ENCODE peak calls at places on chromosomes 5 and 9, in ten cellular contexts. J is GM23338; U is left ventricle myocardium superior; G is aorta; P is SK-N-DZ; Y is ACHN; C is WTC11; A is naive B cell; T is stimulated activated naive CD8-positive, alpha-beta T cell treated with anti-CD3 and anti-CD28 coated beads, Interleukin-15, Interleukin-2, amounts not matched to agents 100 U/mL and 50 U/mL, for 24 hours; X is mucosa of gallbladder. Z is an unnamed sample.

GRCh38 chr5:1474183-1474839 is 29.1 kb upstream of the SLC6A3 start:
- DNase-seq in T (no peak), X (no peak), P (no peak), A (no peak), C (no peak), J (no peak), G (no peak), U (no peak), Y (no peak), Z (no peak)

GRCh38 chr5:38603691-38604090 is 47.2 kb upstream of the LIFR start:
- DNase-seq in P (no peak), U (no peak), G (no peak), T (no peak), Y (no peak), J (no peak), A (no peak), C (no peak), X (no peak), Z (no peak)

GRCh38 chr5:179265529-179266290 is 79.6 kb downstream of the ADAMTS2 start:
- DNase-seq in T (no peak), A (no peak), P (peak), Y (peak), J (peak), X (peak), U (peak), G (peak), C (peak), Z (no peak)

GRCh38 chr9:107740088-107740980 is 250.8 kb upstream of the KLF4 start:
- DNase-seq in Y (no peak), J (no peak), C (no peak), X (no peak), T (no peak), A (no peak), G (peak), P (no peak), U (peak), Z (no peak)

GRCh38 chr5:39867923-39868322 is 443.1 kb upstream of the DAB2 start:
- DNase-seq in X (no peak), G (no peak), U (no peak), T (no peak), P (no peak), C (no peak), J (no peak), A (no peak), Y (no peak), Z (no peak)

GRCh38 chr9:132068604-132069003 is 11.1 kb downstream of the MED27 start:
- DNase-seq in A (no peak), J (no peak), G (no peak), U (no peak), C (no peak), T (no peak), Y (no peak), X (no peak), P (no peak), Z (no peak)

GRCh38 chr9:19127881-19128719 is 808 bp upstream of the PLIN2 start:
- DNase-seq in C (peak), P (no peak), A (peak), Y (no peak), U (peak), T (peak), X (peak), G (peak), J (peak), Z (peak)

GRCh38 chr5:18745988-18746615 is 1111.8 kb downstream of the TAF11L14 start:
- DNase-seq in C (no peak), J (no peak), G (no peak), U (peak), P (no peak), T (peak), Y (peak), A (peak), X (no peak), Z (peak)

GRCh38 chr9:38046669-38047300 is 22.2 kb downstream of the SHB start:
- DNase-seq in C (no peak), J (peak), P (no peak), Y (peak), T (no peak), G (no peak), X (peak), A (no peak), U (no peak), Z (no peak)

GRCh38 chr5:107455111-107455544 is 215.6 kb downstream of the EFNA5 start:
- DNase-seq in Y (peak), U (no peak), C (no peak), G (no peak), A (no peak), X (no peak), P (peak), J (no peak), T (no peak), Z (no peak)

GRCh38 chr9:33447404-33448158 is at the start of gene AQP3:
- DNase-seq in U (peak), Y (peak), G (peak), J (peak), A (peak), C (peak), T (peak), P (peak), X (peak), Z (peak)

GRCh38 chr5:72324186-72324825 is 4.1 kb downstream of the PTCD2 start:
- DNase-seq in C (no peak), Y (peak), G (no peak), J (no peak), U (no peak), X (no peak), T (no peak), P (no peak), A (no peak), Z (no peak)

GRCh38 chr5:149694007-149694406 is 36.1 kb upstream of the PPARGC1B start:
- DNase-seq in J (no peak), P (no peak), C (no peak), U (peak), X (no peak), A (no peak), G (no peak), Y (no peak), T (no peak), Z (no peak)

GRCh38 chr5:66958126-66958983 is 238.2 kb downstream of the CD180 start:
- DNase-seq in U (no peak), J (peak), C (no peak), X (no peak), P (no peak), A (no peak), Y (no peak), G (no peak), T (no peak), Z (no peak)

GRCh38 chr5:169027456-169028118 is 273.4 kb downstream of the SLIT3 start:
- DNase-seq in G (peak), C (no peak), X (peak), A (no peak), T (no peak), J (no peak), U (no peak), Y (no peak), P (peak), Z (no peak)

GRCh38 chr9:117454711-117455110 is 39.9 kb upstream of the ASTN2 start:
- DNase-seq in Y (no peak), C (no peak), J (no peak), T (no peak), A (no peak), X (no peak), U (no peak), G (no peak), P (no peak), Z (no peak)

GRCh38 chr5:126137771-126138474 is 285.3 kb upstream of the GRAMD2B start:
- DNase-seq in G (no peak), C (no peak), J (no peak), Y (no peak), A (no peak), U (no peak), P (no peak), X (no peak), T (no peak), Z (no peak)

GRCh38 chr9:122122903-122123632 is 30.0 kb upstream of the TTLL11 start:
- DNase-seq in G (peak), A (peak), U (peak), C (peak), J (peak), X (peak), P (peak), Y (peak), T (peak), Z (peak)

GRCh38 chr9:77848897-77849296 is 182.7 kb downstream of the GNAQ start:
- DNase-seq in X (peak), U (peak), T (no peak), C (no peak), J (no peak), G (peak), Y (peak), A (no peak), P (no peak), Z (no peak)

GRCh38 chr9:20564650-20565049 is 57.6 kb downstream of the MLLT3 start:
- DNase-seq in Y (no peak), G (no peak), J (no peak), C (no peak), T (no peak), U (no peak), X (no peak), A (no peak), P (no peak), Z (no peak)

GRCh38 chr5:132410451-132411381 is 41.2 kb downstream of the SLC22A5 start:
- DNase-seq in T (peak), J (peak), U (peak), X (peak), Y (peak), A (peak), C (peak), G (peak), P (peak), Z (peak)

GRCh38 chr5:67793418-67793817 is 422.1 kb upstream of the PIK3R1 start:
- DNase-seq in P (no peak), U (no peak), T (no peak), J (no peak), Y (no peak), C (no peak), A (no peak), G (no peak), X (no peak), Z (no peak)

GRCh38 chr9:121399883-121400607 is 30.0 kb upstream of the STOM start:
- DNase-seq in G (no peak), C (no peak), J (peak), X (no peak), U (no peak), T (no peak), A (peak), P (peak), Y (peak), Z (no peak)

Z was measured in stimulated activated CD4-positive, alpha-beta T cell treated with anti-CD3 and anti-CD28 coated beads, Interleukin-4, amount 100 ng/mL, for 24 hours.